ENCODE peak calls at places on chromosome 5, in nine cellular contexts. F is dorsolateral prefrontal cortex, D is tibial artery, Q is cardiac fibroblast, K is RWPE2, U is A549, X is astrocyte, J is epithelial cell of proximal tubule, A is HCT116. S is an unnamed sample.

GRCh38 chr5:45109062-45109461 is 300.3 kb downstream of the MRPS30 start:
- DNase-seq in F (no peak), D (no peak), Q (no peak), K (no peak), U (no peak), X (no peak), J (no peak), A (no peak), S (no peak)

GRCh38 chr5:63050916-63051315 is 472.3 kb downstream of the LRRC70 start:
- DNase-seq in F (no peak), D (no peak), Q (no peak), K (no peak), U (no peak), X (no peak), J (no peak), A (no peak), S (no peak)

GRCh38 chr5:127801751-127802476 is 98.7 kb downstream of the CCDC192 start:
- DNase-seq in F (no peak), D (no peak), Q (peak), K (no peak), U (no peak), X (peak), J (no peak), A (no peak), S (no peak)

GRCh38 chr5:154885438-154885837 is 27.0 kb downstream of the CNOT8 start:
- DNase-seq in F (no peak), D (no peak), Q (no peak), K (no peak), U (no peak), X (no peak), J (no peak), A (no peak), S (no peak)

GRCh38 chr5:25190521-25191000 is 545.8 kb upstream of the CDH10 start:
- DNase-seq in F (no peak), D (no peak), Q (no peak), K (no peak), U (no peak), X (no peak), J (no peak), A (no peak), S (no peak)

GRCh38 chr5:179210478-179210877 is 134.8 kb downstream of the ADAMTS2 start:
- DNase-seq in F (no peak), D (no peak), Q (no peak), K (no peak), U (no peak), X (no peak), J (no peak), A (no peak), S (no peak)

GRCh38 chr5:181207214-181207959 is 2.4 kb upstream of the TRIM7 start:
- DNase-seq in F (peak), D (peak), Q (peak), K (peak), U (peak), X (peak), J (no peak), A (peak), S (peak)

GRCh38 chr5:179234563-179235135 is 110.6 kb downstream of the ADAMTS2 start:
- DNase-seq in F (peak), D (no peak), Q (no peak), K (peak), U (no peak), X (no peak), J (no peak), A (no peak), S (no peak)

GRCh38 chr5:142522983-142523382 is 162.9 kb downstream of the FGF1 start:
- DNase-seq in F (no peak), D (no peak), Q (no peak), K (no peak), U (no peak), X (no peak), J (no peak), A (no peak), S (no peak)

GRCh38 chr5:172110921-172111873 is 76.8 kb downstream of the STK10 start:
- DNase-seq in F (no peak), D (no peak), Q (peak), K (no peak), U (no peak), X (peak), J (no peak), A (no peak), S (no peak)

GRCh38 chr5:68745459-68745858 is 348.4 kb upstream of the SLC30A5 start:
- DNase-seq in F (peak), D (no peak), Q (peak), K (no peak), U (peak), X (no peak), J (no peak), A (no peak), S (no peak)

GRCh38 chr5:115258001-115258400 is 4.7 kb downstream of the PGGT1B start:
- DNase-seq in F (no peak), D (no peak), Q (no peak), K (no peak), U (no peak), X (peak), J (no peak), A (no peak), S (no peak)

DNA sequence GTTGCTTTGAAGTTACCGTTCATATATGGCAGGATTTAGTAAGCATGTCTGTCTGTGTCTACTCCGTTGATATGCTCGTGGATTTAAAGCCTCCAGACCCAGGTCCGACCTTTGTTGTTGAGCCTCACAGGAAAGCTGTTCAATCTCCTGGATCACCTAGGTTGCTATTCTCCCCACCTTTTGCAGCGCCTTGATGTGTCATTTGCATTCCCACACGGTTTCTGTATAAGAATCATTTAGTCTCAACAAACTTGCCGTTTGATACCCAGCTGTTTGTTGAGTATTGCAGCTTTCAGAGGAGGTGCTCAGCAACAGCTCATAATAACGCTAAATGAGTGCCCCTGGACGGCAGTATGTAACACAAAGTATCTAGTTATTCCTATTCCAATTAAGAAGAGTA is 1.2 kb upstream of the ADGRV1 start:
- DNase-seq in F (no peak), D (no peak), Q (no peak), K (no peak), U (no peak), X (no peak), J (no peak), A (no peak), S (no peak)
- H3K4me3 ChIP-seq in F (no peak), D (no peak), Q (no peak), K (no peak), U (no peak), X (no peak), J (no peak), A (no peak), S (no peak)

GRCh38 chr5:144194148-144194547 is 23.5 kb downstream of the KCTD16 start:
- DNase-seq in F (no peak), D (no peak), Q (no peak), K (no peak), U (no peak), X (no peak), J (no peak), A (no peak), S (no peak)

GRCh38 chr5:144195443-144195842 is 24.8 kb downstream of the KCTD16 start:
- DNase-seq in F (no peak), D (no peak), Q (no peak), K (no peak), U (no peak), X (no peak), J (no peak), A (no peak), S (no peak)

GRCh38 chr5:144191998-144192397 is 21.3 kb downstream of the KCTD16 start:
- DNase-seq in F (no peak), D (no peak), Q (peak), K (no peak), U (peak), X (peak), J (peak), A (peak), S (no peak)

GRCh38 chr5:144198386-144198785 is 27.7 kb downstream of the KCTD16 start:
- DNase-seq in F (no peak), D (no peak), Q (no peak), K (no peak), U (peak), X (peak), J (no peak), A (no peak), S (no peak)

GRCh38 chr5:144196612-144197011 is 25.9 kb downstream of the KCTD16 start:
- DNase-seq in F (no peak), D (no peak), Q (no peak), K (no peak), U (no peak), X (no peak), J (no peak), A (no peak), S (no peak)
- TF ChIP-seq CTCF in F (no peak), D (no peak), Q (no peak), K (no peak), U (no peak), X (no peak), J (no peak), A (peak), S (no peak)

DNA sequence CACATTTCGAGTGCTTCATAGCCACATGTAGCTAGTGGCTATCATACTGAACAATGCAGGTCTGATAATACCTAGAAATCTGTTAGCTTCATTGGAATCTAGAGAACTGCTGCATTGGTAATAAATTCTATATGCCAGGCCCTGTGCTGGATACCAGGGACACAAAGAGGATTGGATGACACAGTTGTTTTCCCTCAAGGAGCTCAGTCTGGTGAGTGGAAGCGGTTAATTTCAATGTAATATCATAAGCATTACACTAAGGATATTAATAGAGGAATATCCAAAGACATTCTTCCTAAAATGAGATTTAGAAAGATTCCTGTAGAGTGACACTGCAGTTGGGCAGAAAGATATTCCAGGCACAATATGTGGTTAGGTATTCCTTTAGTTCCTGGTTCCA is 5.9 kb downstream of the CMYA5 start:
- DNase-seq in F (no peak), D (no peak), Q (no peak), K (no peak), U (no peak), X (no peak), J (no peak), A (no peak), S (no peak)
- H3K4me3 ChIP-seq in F (no peak), D (no peak), Q (no peak), K (no peak), U (no peak), X (no peak), J (no peak), A (no peak), S (no peak)

GRCh38 chr5:161535762-161536161 is 10.8 kb downstream of the GABRB2 start:
- DNase-seq in F (no peak), D (no peak), Q (no peak), K (no peak), U (no peak), X (no peak), J (no peak), A (no peak), S (no peak)
- TF ChIP-seq CTCF in F (no peak), D (no peak), Q (no peak), K (peak), U (no peak), X (no peak), J (peak), A (no peak), S (no peak)

GRCh38 chr5:173317852-173318251 is 10.4 kb downstream of the STC2 start:
- DNase-seq in F (no peak), D (no peak), Q (no peak), K (no peak), U (no peak), X (no peak), J (no peak), A (no peak), S (no peak)

GRCh38 chr5:173317091-173317685 is 11.0 kb downstream of the STC2 start:
- DNase-seq in F (no peak), D (no peak), Q (no peak), K (no peak), U (no peak), X (no peak), J (no peak), A (no peak), S (no peak)

GRCh38 chr5:173314166-173314952 is 13.9 kb downstream of the STC2 start:
- DNase-seq in F (no peak), D (no peak), Q (no peak), K (no peak), U (no peak), X (no peak), J (no peak), A (no peak), S (no peak)

GRCh38 chr5:173316463-173317020 is 11.7 kb downstream of the STC2 start:
- DNase-seq in F (no peak), D (no peak), Q (no peak), K (no peak), U (no peak), X (no peak), J (no peak), A (no peak), S (no peak)

GRCh38 chr5:173315495-173316352 is 12.5 kb downstream of the STC2 start:
- DNase-seq in F (no peak), D (peak), Q (peak), K (no peak), U (no peak), X (peak), J (peak), A (no peak), S (no peak)
- H3K4me3 ChIP-seq in F (peak), D (peak), Q (no peak), K (no peak), U (no peak), X (peak), J (peak), A (no peak), S (no peak)

GRCh38 chr5:76789991-76790571 is 28.7 kb upstream of the F2RL1 start:
- DNase-seq in F (no peak), D (no peak), Q (peak), K (no peak), U (peak), X (peak), J (no peak), A (no peak), S (no peak)

GRCh38 chr5:76788362-76788761 is 30.5 kb upstream of the F2RL1 start:
- DNase-seq in F (no peak), D (no peak), Q (peak), K (no peak), U (no peak), X (no peak), J (no peak), A (no peak), S (no peak)

GRCh38 chr5:76790632-76791290 is 28.1 kb upstream of the F2RL1 start:
- DNase-seq in F (no peak), D (peak), Q (peak), K (no peak), U (peak), X (peak), J (peak), A (peak), S (peak)

GRCh38 chr5:76794871-76795270 is 24.0 kb upstream of the F2RL1 start:
- DNase-seq in F (no peak), D (no peak), Q (peak), K (no peak), U (no peak), X (no peak), J (no peak), A (no peak), S (no peak)

GRCh38 chr5:76791461-76791860 is 27.4 kb upstream of the F2RL1 start:
- DNase-seq in F (no peak), D (no peak), Q (peak), K (no peak), U (no peak), X (peak), J (no peak), A (no peak), S (no peak)
- TF ChIP-seq CTCF in F (no peak), D (no peak), Q (no peak), K (no peak), U (no peak), X (no peak), J (no peak), A (no peak), S (no peak)

GRCh38 chr5:132474131-132474723 is 16.3 kb downstream of the IRF1 start:
- DNase-seq in F (no peak), D (peak), Q (no peak), K (peak), U (no peak), X (no peak), J (no peak), A (no peak), S (no peak)
- H3K4me3 ChIP-seq in F (no peak), D (no peak), Q (no peak), K (no peak), U (no peak), X (no peak), J (no peak), A (no peak), S (no peak)

DNA sequence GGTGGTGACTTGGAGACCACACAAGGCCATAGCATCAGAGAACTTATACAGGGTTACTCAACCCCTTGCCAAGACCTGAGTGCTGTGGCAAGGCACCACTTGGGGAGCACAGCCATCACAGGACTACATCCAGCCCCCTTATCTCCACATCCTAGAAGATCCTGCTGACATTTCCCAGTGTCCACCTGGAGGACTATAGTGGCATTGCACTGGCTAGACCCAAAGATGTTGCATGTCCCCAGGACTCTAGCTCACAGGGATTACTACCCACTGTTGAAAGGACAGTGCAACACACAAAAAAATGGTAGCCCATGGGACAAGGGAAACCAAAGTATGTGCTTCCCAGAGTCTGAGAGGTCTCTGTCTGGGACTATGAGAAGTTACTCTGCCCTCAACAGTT is 411.1 kb upstream of the NUDT12 start:
- DNase-seq in F (no peak), D (no peak), Q (no peak), K (no peak), U (peak), X (no peak), J (no peak), A (no peak), S (no peak)
- TF ChIP-seq CTCF in F (no peak), D (no peak), Q (peak), K (peak), U (no peak), X (no peak), J (peak), A (peak), S (peak)